ENCODE peak calls at places on chromosomes 4 and X, in five cellular contexts. S is activated T-cell treated with anti-CD3 and anti-CD28 coated beads, Interleukin-2, amount 50 U/mL, for 72 hours; U is SJSA1; C is iPS-NIHi11; J is dorsolateral prefrontal cortex. G is an unnamed sample.

GRCh38 chrX:153974003-153974725 is 1.6 kb downstream of the TMEM187 start:
- DNase-seq in S (no peak), U (no peak), C (no peak), J (no peak), G (no peak)

GRCh38 chr4:47490550-47490949 is 5.5 kb downstream of the ATP10D start:
- DNase-seq in S (peak), U (no peak), C (peak), J (no peak), G (no peak)

GRCh38 chr4:71406459-71406963 is 67.7 kb downstream of the SLC4A4 start:
- DNase-seq in S (no peak), U (no peak), C (no peak), J (no peak), G (no peak)

GRCh38 chrX:118350715-118351114 is 4.8 kb downstream of the WDR44 start:
- DNase-seq in S (no peak), U (no peak), C (no peak), J (no peak), G (peak)

GRCh38 chrX:148361641-148362040 is 138.8 kb upstream of the AFF2 start:
- DNase-seq in S (no peak), U (no peak), C (no peak), J (no peak), G (no peak)

GRCh38 chr4:39415678-39416283 is 9.1 kb downstream of the KLB start:
- DNase-seq in S (no peak), U (no peak), C (no peak), J (no peak), G (no peak)

GRCh38 chrX:137234651-137235402 is 201.0 kb upstream of the GPR101 start:
- DNase-seq in S (no peak), U (no peak), C (no peak), J (no peak), G (no peak)

GRCh38 chrX:57380026-57380796 is 93.7 kb downstream of the FAAH2 start:
- DNase-seq in S (no peak), U (no peak), C (no peak), J (no peak), G (no peak)

GRCh38 chr4:150794706-150795105 is 212.8 kb downstream of the MAB21L2 start:
- DNase-seq in S (no peak), U (no peak), C (no peak), J (no peak), G (no peak)

GRCh38 chr4:53040459-53040815 is 178.3 kb downstream of the RASL11B start:
- DNase-seq in S (no peak), U (no peak), C (no peak), J (no peak), G (no peak)

GRCh38 chrX:20906571-20906970 is 467.6 kb upstream of the CNKSR2 start:
- DNase-seq in S (no peak), U (no peak), C (no peak), J (no peak), G (no peak)

GRCh38 chr4:185717018-185717726 is 94.8 kb downstream of the SORBS2 start:
- DNase-seq in S (no peak), U (no peak), C (no peak), J (no peak), G (no peak)

GRCh38 chr4:80165855-80166254 is 31.4 kb upstream of the PRDM8 start:
- DNase-seq in S (no peak), U (no peak), C (no peak), J (no peak), G (no peak)

GRCh38 chr4:8585721-8586161 is 5.5 kb downstream of the GPR78 start:
- DNase-seq in S (no peak), U (peak), C (no peak), J (no peak), G (no peak)

GRCh38 chrX:41828821-41829220 is 94.5 kb downstream of the CASK start:
- DNase-seq in S (no peak), U (no peak), C (no peak), J (no peak), G (no peak)

GRCh38 chr4:18022572-18023039 is 1.1 kb upstream of the LCORL start:
- DNase-seq in S (no peak), U (no peak), C (no peak), J (no peak), G (no peak)

GRCh38 chr4:13599159-13599558 is 28.4 kb downstream of the BOD1L1 start:
- DNase-seq in S (no peak), U (no peak), C (peak), J (no peak), G (no peak)

GRCh38 chrX:292900-293897 is 12.0 kb downstream of the PLCXD1 start:
- DNase-seq in S (no peak), U (no peak), C (no peak), J (no peak), G (no peak)

GRCh38 chr4:16912896-16913295 is 14.5 kb upstream of the LDB2 start:
- DNase-seq in S (no peak), U (no peak), C (no peak), J (no peak), G (no peak)

GRCh38 chr4:88991746-88992145 is 65.2 kb downstream of the FAM13A start:
- DNase-seq in S (no peak), U (no peak), C (no peak), J (no peak), G (no peak)

GRCh38 chr4:37537484-37537883 is 148.7 kb downstream of the RELL1 start:
- DNase-seq in S (no peak), U (no peak), C (no peak), J (no peak), G (no peak)

GRCh38 chrX:40021647-40022046 is 76.1 kb downstream of the BCOR start:
- DNase-seq in S (no peak), U (no peak), C (no peak), J (no peak), G (no peak)

GRCh38 chr4:164514765-164515164 is 239.2 kb upstream of the SMIM31 start:
- DNase-seq in S (no peak), U (no peak), C (no peak), J (no peak), G (no peak)

GRCh38 chr4:80180743-80181142 is 16.6 kb upstream of the PRDM8 start:
- DNase-seq in S (no peak), U (no peak), C (no peak), J (no peak), G (no peak)

GRCh38 chr4:90357117-90357710 is 230.0 kb downstream of the CCSER1 start:
- DNase-seq in S (no peak), U (peak), C (no peak), J (no peak), G (no peak)

GRCh38 chr4:47562297-47562696 is 77.2 kb downstream of the ATP10D start:
- DNase-seq in S (no peak), U (no peak), C (no peak), J (no peak), G (no peak)

GRCh38 chr4:173937871-173938270 is 345.6 kb downstream of the FBXO8 start:
- DNase-seq in S (no peak), U (no peak), C (no peak), J (no peak), G (no peak)